ENCODE peak calls at places on chromosome 6, in nine cellular contexts. V, Y, L, S, T, W, D, I and O are unnamed samples. For H3K27me3, the result is how much of the 10 kb centered on the place peaks cover.

GRCh38 chr6:128655978-128656498 is 135.6 kb upstream of the PTPRK start:
- DNase-seq in I (no peak), S (peak), V (no peak), T (no peak), D (no peak), Y (peak), W (peak), L (no peak), O (no peak)

GRCh38 chr6:116208056-116208785 is 45.7 kb downstream of the TSPYL4 start:
- DNase-seq in Y (no peak), L (no peak), D (no peak), T (no peak), V (no peak), S (no peak), I (no peak), W (no peak), O (no peak)

GRCh38 chr6:15310680-15311079 is 64.8 kb downstream of the JARID2 start:
- DNase-seq in W (no peak), T (no peak), I (no peak), L (no peak), S (no peak), D (no peak), Y (no peak), V (no peak), O (no peak)

GRCh38 chr6:82385102-82385501 is 21.5 kb downstream of the TPBG start:
- DNase-seq in S (no peak), V (no peak), Y (no peak), D (no peak), L (no peak), T (no peak), W (no peak), I (no peak), O (no peak)

GRCh38 chr6:163243083-163243482 is 171.4 kb upstream of the QKI start:
- DNase-seq in L (no peak), I (no peak), Y (no peak), V (no peak), T (no peak), D (no peak), W (no peak), S (no peak), O (no peak)

GRCh38 chr6:170185175-170185970 is 105.5 kb downstream of the DLL1 start:
- DNase-seq in L (no peak), V (no peak), T (no peak), D (no peak), S (no peak), Y (no peak), W (no peak), I (no peak), O (no peak)

GRCh38 chr6:16676978-16677377 is 84.3 kb downstream of the ATXN1 start:
- DNase-seq in I (peak), S (no peak), D (no peak), T (no peak), V (no peak), W (peak), Y (no peak), L (peak), O (peak)

GRCh38 chr6:14549319-14549770 is 431.8 kb downstream of the CD83 start:
- DNase-seq in W (no peak), D (no peak), T (peak), I (no peak), Y (no peak), S (no peak), V (no peak), L (no peak), O (no peak)

GRCh38 chr6:41693866-41694265 is 41.5 kb downstream of the TFEB start:
- DNase-seq in S (no peak), V (no peak), T (no peak), L (no peak), Y (no peak), D (no peak), W (no peak), I (no peak), O (no peak)

DNA sequence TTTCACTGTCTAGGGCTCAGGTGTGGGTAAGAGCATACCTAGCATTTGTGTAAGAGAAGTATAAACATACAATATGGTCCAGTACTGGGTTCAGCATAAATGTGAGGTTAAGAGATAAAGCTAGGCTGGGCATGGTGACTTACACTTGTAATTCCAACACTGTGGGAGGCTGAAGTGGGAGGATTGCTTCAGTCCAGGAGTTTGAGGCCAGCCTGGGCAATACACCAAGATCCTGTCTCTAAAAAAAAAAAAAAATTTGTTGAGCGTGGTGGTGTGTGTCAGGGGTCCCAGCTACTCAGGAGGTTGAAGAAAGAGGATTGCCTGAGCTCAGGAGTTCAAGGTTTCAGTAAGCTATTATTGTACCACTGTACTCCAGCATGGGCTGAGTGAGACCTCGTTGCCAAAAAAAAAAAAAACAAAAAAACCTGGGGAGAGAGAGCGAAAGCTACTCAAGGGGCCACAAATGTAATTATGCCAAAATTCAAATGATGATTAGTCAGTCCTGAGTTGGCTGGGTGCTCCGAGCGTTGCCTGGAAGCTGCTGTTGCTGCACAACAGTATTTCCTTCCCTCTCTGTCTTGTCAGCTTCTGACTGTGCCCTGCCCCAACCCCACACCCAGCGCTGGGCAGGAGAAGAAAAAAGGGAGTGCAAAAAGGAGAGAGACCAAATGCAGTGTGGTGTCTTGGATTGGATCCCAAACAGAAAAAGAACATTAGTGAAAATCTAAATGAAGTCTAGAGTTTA is 24.0 kb downstream of the CMTR1 start:
- DNase-seq in W (peak), T (no peak), V (no peak), S (no peak), D (no peak), I (no peak), Y (no peak), L (peak), O (peak)
- H3K27me3 ChIP-seq in W (under half), T (under half), V (under half), S (under half), D (under half), I (under half), Y (under half), L (under half), O (under half)

GRCh38 chr6:158016571-158017383 is 35.1 kb downstream of the SYNJ2 start:
- DNase-seq in V (no peak), D (no peak), S (no peak), Y (peak), W (no peak), L (no peak), T (no peak), I (no peak), O (peak)
- H3K27ac ChIP-seq in V (no peak), D (no peak), S (no peak), Y (peak), W (peak), L (no peak), T (no peak), I (peak), O (no peak)

DNA sequence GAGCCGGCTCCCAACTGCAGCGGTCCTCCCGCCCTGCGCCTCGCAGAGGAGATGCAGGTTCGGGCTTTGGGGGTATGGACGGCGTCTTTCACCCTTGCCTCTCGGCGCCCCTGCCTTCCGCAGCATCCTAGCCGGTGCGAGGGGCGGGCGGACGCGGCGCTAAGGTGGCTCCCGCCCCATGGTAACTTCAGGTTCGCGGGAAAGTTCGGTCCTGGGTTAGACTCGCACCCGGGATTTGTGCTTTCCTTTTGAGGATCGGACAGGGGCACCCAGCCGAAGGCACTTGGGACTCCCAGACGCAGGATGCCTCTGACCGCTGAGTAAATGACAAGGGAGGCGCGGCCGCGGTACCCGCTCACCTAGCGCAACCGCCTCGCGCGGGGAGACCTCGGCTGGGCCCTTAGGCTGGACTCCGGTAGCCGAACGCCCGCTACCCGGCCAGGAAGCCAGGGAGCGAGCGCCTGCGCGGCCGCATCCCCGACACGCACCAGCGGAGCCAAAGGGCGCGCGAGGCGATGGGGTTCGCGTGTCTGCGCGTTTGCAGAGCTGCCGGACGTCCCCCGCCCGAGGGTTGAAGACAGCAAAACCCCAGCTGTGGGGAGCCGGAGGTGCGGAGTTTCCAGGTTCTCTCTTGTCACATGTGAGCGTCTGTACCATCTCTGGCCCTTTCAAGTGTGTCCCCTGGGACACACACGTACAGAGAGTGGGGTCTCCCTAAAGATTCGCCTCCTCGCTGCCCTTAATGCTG is 1.1 kb downstream of the RSPO3 start:
- DNase-seq in V (no peak), W (no peak), Y (peak), D (no peak), T (no peak), S (peak), L (no peak), I (no peak), O (no peak)
- H3K27me3 ChIP-seq in V (half or more), W (half or more), Y (under half), D (under half), T (half or more), S (under half), L (under half), I (under half), O (under half)

GRCh38 chr6:114421219-114421618 is 78.4 kb upstream of the HS3ST5 start:
- DNase-seq in L (no peak), W (no peak), S (no peak), D (no peak), Y (no peak), T (no peak), V (no peak), I (no peak), O (no peak)

GRCh38 chr6:114418304-114418972 is 75.6 kb upstream of the HS3ST5 start:
- DNase-seq in L (no peak), S (no peak), D (no peak), Y (no peak), W (no peak), V (no peak), T (no peak), I (no peak), O (no peak)

DNA sequence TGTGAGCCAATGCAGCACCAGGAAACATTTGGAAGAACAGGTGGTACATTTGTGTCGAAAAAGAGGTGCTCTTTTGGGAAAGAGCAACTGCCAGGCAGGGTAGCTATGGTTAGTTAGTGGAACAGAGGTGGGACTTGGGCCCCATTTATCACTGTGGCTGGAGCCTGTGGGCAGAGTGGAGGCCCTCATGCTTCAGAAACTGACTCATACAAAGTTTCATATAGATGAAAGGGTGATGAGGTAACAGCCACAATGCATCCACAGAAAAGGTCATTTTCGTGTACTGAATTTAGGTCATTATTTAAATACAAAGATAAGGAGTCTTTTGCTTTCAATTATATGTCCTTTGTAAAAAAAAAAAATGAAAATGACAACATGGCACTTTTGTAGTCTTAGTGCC is 76.4 kb upstream of the HS3ST5 start:
- DNase-seq in T (no peak), L (no peak), I (peak), D (no peak), Y (no peak), V (no peak), W (no peak), S (no peak), O (no peak)
- H3K27ac ChIP-seq in T (no peak), L (no peak), I (no peak), D (no peak), Y (no peak), V (no peak), W (no peak), S (no peak), O (no peak)